ENCODE peak calls at places on chromosome 22, in five cellular contexts. L is fibroblast of the aortic adventitia, S is epithelial cell of esophagus, M is NB4, O is pancreas. A is an unnamed sample.

GRCh38 chr22:23220485-23221350 is 40.4 kb downstream of the BCR start:
- DNase-seq in L (peak; percentile 90), S (peak; percentile 85), M (peak; percentile 86), O (no peak), A (peak; percentile 95)

GRCh38 chr22:31891366-31892079 is 52.8 kb upstream of the YWHAH start:
- DNase-seq in L (no peak), S (peak; percentile 42), M (peak; percentile 39), O (no peak), A (no peak)

GRCh38 chr22:21942407-21942895 is 10.2 kb downstream of the PPM1F start:
- DNase-seq in L (peak; percentile 92), S (peak; percentile 87), M (peak; percentile 80), O (peak; percentile 29), A (no peak)

GRCh38 chr22:32661737-32662586 is 139.5 kb upstream of the TIMP3 start:
- DNase-seq in L (peak; percentile 89), S (no peak), M (no peak), O (no peak), A (no peak)

GRCh38 chr22:37213941-37214340 is 1.7 kb upstream of the SSTR3 start:
- DNase-seq in L (no peak), S (no peak), M (no peak), O (no peak), A (no peak)

GRCh38 chr22:24271406-24271760 is 752 bp downstream of the SPECC1L start:
- DNase-seq in L (peak; percentile 44), S (peak; percentile 54), M (no peak), O (peak; percentile 42), A (no peak)

GRCh38 chr22:32204856-32205722 is at the start of gene RFPL2:
- DNase-seq in L (peak; percentile 9), S (peak; percentile 32), M (peak; percentile 82), O (no peak), A (no peak)

GRCh38 chr22:47090591-47091240 is 328.3 kb downstream of the TBC1D22A start:
- DNase-seq in L (peak; percentile 39), S (peak; percentile 26), M (no peak), O (no peak), A (no peak)

GRCh38 chr22:28373841-28374240 is 305.8 kb downstream of the TTC28 start:
- DNase-seq in L (peak; percentile 50), S (no peak), M (no peak), O (no peak), A (no peak)

GRCh38 chr22:44080936-44081853 is 57.1 kb downstream of the PARVB start:
- DNase-seq in L (peak; percentile 80), S (peak; percentile 71), M (peak; percentile 76), O (peak; percentile 45), A (peak; percentile 80)

GRCh38 chr22:19085233-19086043 is 36.8 kb downstream of the DGCR2 start:
- DNase-seq in L (peak; percentile 37), S (peak; percentile 42), M (peak; percentile 95), O (no peak), A (peak; percentile 87)

GRCh38 chr22:27670701-27671412 is 130.7 kb downstream of the MN1 start:
- DNase-seq in L (no peak), S (no peak), M (peak; percentile 91), O (peak; percentile 59), A (no peak)

GRCh38 chr22:40432625-40433024 is 62.2 kb downstream of the SGSM3 start:
- DNase-seq in L (no peak), S (no peak), M (no peak), O (no peak), A (no peak)

GRCh38 chr22:44627521-44628139 is 74.4 kb upstream of the PRR5 start:
- DNase-seq in L (no peak), S (no peak), M (no peak), O (no peak), A (no peak)

GRCh38 chr22:21457023-21457787 is 10.0 kb upstream of the TMEM191C start:
- DNase-seq in L (no peak), S (peak; percentile 78), M (no peak), O (no peak), A (no peak)

GRCh38 chr22:27800250-27801131 is 1.1 kb downstream of the MN1 start:
- DNase-seq in L (peak; percentile 27), S (peak; percentile 56), M (no peak), O (no peak), A (no peak)

GRCh38 chr22:37167176-37167980 is 17.7 kb upstream of the IL2RB start:
- DNase-seq in L (no peak), S (no peak), M (no peak), O (no peak), A (no peak)

GRCh38 chr22:23384451-23384850 is 195.6 kb downstream of the IGLL1 start:
- DNase-seq in L (no peak), S (no peak), M (no peak), O (no peak), A (no peak)

GRCh38 chr22:27876684-27877083 is 42.4 kb downstream of the PITPNB start:
- DNase-seq in L (peak; percentile 68), S (no peak), M (no peak), O (no peak), A (no peak)

GRCh38 chr22:43996170-43996980 is 27.7 kb upstream of the PARVB start:
- DNase-seq in L (no peak), S (no peak), M (no peak), O (peak; percentile 40), A (peak; percentile 79)

GRCh38 chr22:21623402-21623970 is 6.3 kb downstream of the YDJC start:
- DNase-seq in L (no peak), S (no peak), M (no peak), O (no peak), A (no peak)

GRCh38 chr22:25085930-25086901 is 113.4 kb upstream of the CRYBB3 start:
- DNase-seq in L (peak; percentile 18), S (no peak), M (no peak), O (no peak), A (no peak)

GRCh38 chr22:28711820-28712777 is 29.5 kb downstream of the CHEK2 start:
- DNase-seq in L (peak; percentile 98), S (peak; percentile 94), M (peak; percentile 16), O (no peak), A (no peak)

GRCh38 chr22:26672590-26673468 is 15.4 kb downstream of the MIAT start:
- DNase-seq in L (peak; percentile 96), S (peak; percentile 89), M (peak; percentile 95), O (peak; percentile 87), A (peak; percentile 98)

GRCh38 chr22:46104881-46105493 is 45.3 kb upstream of the PPARA start:
- DNase-seq in L (no peak), S (peak; percentile 55), M (no peak), O (no peak), A (no peak)

GRCh38 chr22:27100789-27101188 is 443.4 kb downstream of the MIAT start:
- DNase-seq in L (no peak), S (no peak), M (no peak), O (no peak), A (no peak)

GRCh38 chr22:21989049-21989448 is 6.5 kb upstream of the TOP3B start:
- DNase-seq in L (no peak), S (no peak), M (no peak), O (no peak), A (no peak)

GRCh38 chr22:23419151-23419550 is 160.9 kb downstream of the IGLL1 start:
- DNase-seq in L (no peak), S (no peak), M (no peak), O (no peak), A (no peak)

GRCh38 chr22:30423959-30424380 is 1.6 kb upstream of the MTFP1 start:
- DNase-seq in L (peak; percentile 100), S (peak; percentile 99), M (peak; percentile 99), O (peak; percentile 98), A (peak; percentile 100)
- H3K4me3 ChIP-seq in L (peak overlapping the region; percentile 68), S (peak overlapping the region; percentile 58), M (peak overlapping the region; percentile 69), O (peak overlapping the region; percentile 72), A (peak overlapping the region; percentile 79)

GRCh38 chr22:50526849-50527801 is 1.7 kb upstream of the SCO2 start:
- DNase-seq in L (peak; percentile 43), S (peak; percentile 55), M (peak; percentile 90), O (peak; percentile 69), A (peak; percentile 86)

GRCh38 chr22:50527921-50528681 is 1.7 kb downstream of the TYMP start:
- DNase-seq in L (no peak), S (no peak), M (no peak), O (no peak), A (no peak)

GRCh38 chr22:50529416-50530279 is at the start of gene TYMP:
- DNase-seq in L (peak; percentile 29), S (peak; percentile 83), M (no peak), O (peak; percentile 68), A (no peak)

GRCh38 chr22:50530280-50530856 is 556 bp upstream of the TYMP start:
- DNase-seq in L (peak; percentile 86), S (peak; percentile 85), M (peak; percentile 84), O (peak; percentile 81), A (peak; percentile 74)

DNA sequence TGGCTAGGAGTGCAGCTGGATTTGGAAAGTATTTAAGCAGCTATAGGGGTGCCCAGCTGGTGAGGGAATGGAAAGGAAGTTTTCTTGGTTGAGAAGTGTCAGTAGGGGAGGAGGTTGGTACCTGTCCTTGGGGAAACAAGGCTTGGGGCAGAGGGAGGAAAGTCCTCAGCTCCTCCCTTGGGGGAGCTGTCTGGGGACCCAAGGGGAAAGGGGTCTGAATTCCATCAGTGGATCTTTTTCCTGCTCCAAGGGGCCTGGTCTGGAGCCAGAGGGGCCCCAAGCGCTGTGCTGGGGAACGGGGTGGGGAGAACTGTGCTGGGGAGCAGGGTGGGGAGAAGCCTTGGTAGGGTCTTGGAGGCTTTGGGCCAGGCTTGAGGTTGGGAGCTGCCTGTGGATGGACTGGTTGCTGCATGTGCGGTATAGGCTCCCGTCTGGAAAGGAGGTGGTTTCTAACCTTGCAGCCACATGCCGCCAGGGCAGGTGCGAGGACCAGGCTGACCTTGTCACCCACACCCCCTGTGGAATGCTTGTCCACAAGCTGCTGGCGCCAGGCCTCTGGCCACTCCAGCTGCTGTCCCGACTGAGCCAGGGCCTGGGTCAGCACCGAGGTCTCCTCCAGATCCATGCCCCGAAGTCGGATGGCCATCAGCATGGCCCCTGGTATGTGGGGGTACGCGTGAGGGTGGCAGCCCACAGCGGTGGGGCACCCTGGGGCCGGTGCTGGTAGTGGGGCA is 963 bp downstream of the TYMP start:
- DNase-seq in L (no peak), S (no peak), M (peak; percentile 47), O (no peak), A (peak; percentile 56)
- H3K4me3 ChIP-seq in L (peak overlapping the region; percentile 69), S (peak overlapping the region; percentile 49), M (no peak overlapping the region), O (peak overlapping the region; percentile 60), A (no peak overlapping the region)

DNA sequence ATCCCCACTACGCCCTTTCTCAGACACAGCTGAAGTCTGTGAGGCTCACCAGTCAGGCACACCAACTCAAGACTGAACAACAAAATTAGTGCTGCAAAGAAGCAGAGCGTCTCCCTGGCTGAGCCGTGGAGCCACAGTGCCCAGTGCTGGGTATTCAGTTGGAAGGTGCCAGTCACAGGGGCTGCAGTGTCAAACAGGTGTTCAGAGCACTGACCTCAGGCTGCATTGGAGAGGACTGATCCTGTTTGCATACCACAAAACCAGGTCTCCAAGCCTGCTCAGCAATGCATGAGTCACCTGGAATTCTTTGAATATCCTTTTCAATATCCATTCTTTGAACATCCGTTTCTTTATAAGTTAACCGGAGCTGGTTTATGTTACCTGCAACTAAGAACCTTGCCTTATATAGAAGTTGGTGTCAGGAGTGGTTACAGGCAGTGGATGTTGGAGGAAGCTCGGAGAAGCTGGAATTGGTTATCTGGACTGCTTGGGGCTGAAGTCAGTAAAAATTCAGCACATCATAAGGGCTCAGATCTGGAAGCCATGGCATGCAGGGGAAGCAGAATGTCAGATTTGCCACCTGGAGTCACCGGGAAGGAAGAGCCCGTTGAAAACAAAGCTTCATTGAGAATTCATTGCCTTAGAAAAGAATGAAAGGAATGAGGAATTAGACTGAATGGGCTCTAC is 30.3 kb downstream of the PDGFB start:
- DNase-seq in L (no peak), S (peak; percentile 88), M (no peak), O (peak; percentile 3), A (no peak)
- H3K4me3 ChIP-seq in L (no peak overlapping the region), S (no peak overlapping the region), M (no peak overlapping the region), O (no peak overlapping the region), A (no peak overlapping the region)

GRCh38 chr22:42050641-42051040 is 20.0 kb downstream of the NAGA start:
- DNase-seq in L (no peak), S (no peak), M (no peak), O (no peak), A (no peak)
- H3K4me3 ChIP-seq in L (no peak overlapping the region), S (no peak overlapping the region), M (no peak overlapping the region), O (no peak overlapping the region), A (no peak overlapping the region)